ENCODE peak calls at places on chromosomes 13 and 19, in seven cellular contexts. B is esophagus muscularis mucosa, G is Peyer's patch, R is IMR-90, O is lower leg skin, F is H54, K is testis. U is an unnamed sample.

GRCh38 chr13:80556291-80556690 is 215.4 kb upstream of the SPRY2 start:
- DNase-seq in B (no peak), G (no peak), R (no peak), O (no peak), F (no peak), K (no peak), U (no peak)

GRCh38 chr19:1360818-1361461 is 22.8 kb upstream of the NDUFS7 start:
- DNase-seq in B (no peak), G (no peak), R (peak; percentile 79), O (no peak), F (peak; percentile 36), K (peak; percentile 87), U (no peak)

GRCh38 chr19:55678121-55678671 is 3.2 kb downstream of the EPN1 start:
- DNase-seq in B (no peak), G (no peak), R (no peak), O (no peak), F (no peak), K (no peak), U (peak; percentile 70)

GRCh38 chr13:93286047-93286446 is 59.4 kb downstream of the GPC6 start:
- DNase-seq in B (no peak), G (no peak), R (no peak), O (no peak), F (no peak), K (no peak), U (no peak)

GRCh38 chr19:1921326-1921725 is 16.1 kb downstream of the ADAT3 start:
- DNase-seq in B (no peak), G (no peak), R (no peak), O (no peak), F (no peak), K (peak; percentile 77), U (no peak)

GRCh38 chr19:1225451-1226226 is 12.2 kb downstream of the CBARP start:
- DNase-seq in B (no peak), G (no peak), R (no peak), O (no peak), F (no peak), K (no peak), U (no peak)

GRCh38 chr19:11324079-11324661 is 15.3 kb downstream of the RAB3D start:
- DNase-seq in B (no peak), G (peak; percentile 62), R (peak; percentile 94), O (peak; percentile 97), F (no peak), K (peak; percentile 59), U (no peak)

GRCh38 chr19:979318-979741 is 4.8 kb upstream of the WDR18 start:
- DNase-seq in B (no peak), G (no peak), R (no peak), O (no peak), F (no peak), K (no peak), U (no peak)

DNA sequence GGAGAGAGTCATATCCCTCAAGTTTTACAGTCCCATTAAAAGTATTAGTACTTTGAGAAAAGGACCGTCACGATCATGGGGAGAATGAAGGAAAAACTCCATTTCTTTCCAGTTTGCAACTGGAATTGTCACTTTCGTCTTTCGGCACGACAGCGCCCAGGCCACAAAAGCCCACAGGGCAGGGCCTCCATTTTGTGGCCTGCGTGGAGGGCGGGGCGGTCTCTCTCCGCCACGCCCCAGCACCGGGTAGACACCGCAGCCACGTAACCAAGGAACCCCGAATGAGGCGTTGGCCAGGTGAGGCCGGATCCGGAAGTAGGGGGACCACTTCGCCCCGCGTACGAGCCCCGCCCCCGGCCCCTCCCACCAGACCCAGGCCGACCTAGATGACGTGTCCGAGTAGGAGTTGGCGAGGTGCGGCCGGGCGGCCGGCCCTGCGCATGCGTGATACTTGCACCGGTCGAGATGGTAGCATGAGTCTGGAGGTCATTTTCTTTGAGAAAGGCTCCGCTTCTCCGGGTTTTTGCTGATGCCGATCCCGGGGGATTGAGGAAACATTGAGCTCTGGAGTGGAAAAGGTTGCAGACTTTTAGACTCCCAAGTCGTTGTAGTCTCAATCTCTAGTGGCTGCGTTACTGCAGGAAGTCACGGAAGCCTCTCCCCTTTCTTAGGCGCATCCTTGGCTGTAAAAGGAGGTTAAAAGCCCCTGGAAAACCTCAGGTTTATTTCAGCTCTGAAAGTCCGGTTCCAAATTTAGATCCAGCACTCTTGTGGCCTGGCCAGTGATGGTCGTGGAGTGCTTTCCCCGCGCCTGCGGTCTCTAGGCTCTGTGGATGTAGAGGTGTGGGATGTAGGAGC is 2.7 kb upstream of the TM9SF2 start:
- DNase-seq in B (peak; percentile 99), G (peak; percentile 99), R (peak; percentile 95), O (peak; percentile 99), F (peak; percentile 98), K (peak; percentile 98), U (peak; percentile 82)
- TF ChIP-seq POLR2A in B (peak; percentile 29), G (peak; percentile 84), R (no peak), O (no peak), F (peak; percentile 49), K (no peak), U (peak; percentile 65)

GRCh38 chr19:23075031-23075733 is 41.6 kb upstream of the ZNF730 start:
- DNase-seq in B (no peak), G (peak; percentile 55), R (peak; percentile 72), O (peak; percentile 85), F (peak; percentile 19), K (peak; percentile 85), U (peak; percentile 36)
- TF ChIP-seq POLR2A in B (no peak), G (no peak), R (peak; percentile 2), O (no peak), F (no peak), K (no peak), U (peak; percentile 56)

DNA sequence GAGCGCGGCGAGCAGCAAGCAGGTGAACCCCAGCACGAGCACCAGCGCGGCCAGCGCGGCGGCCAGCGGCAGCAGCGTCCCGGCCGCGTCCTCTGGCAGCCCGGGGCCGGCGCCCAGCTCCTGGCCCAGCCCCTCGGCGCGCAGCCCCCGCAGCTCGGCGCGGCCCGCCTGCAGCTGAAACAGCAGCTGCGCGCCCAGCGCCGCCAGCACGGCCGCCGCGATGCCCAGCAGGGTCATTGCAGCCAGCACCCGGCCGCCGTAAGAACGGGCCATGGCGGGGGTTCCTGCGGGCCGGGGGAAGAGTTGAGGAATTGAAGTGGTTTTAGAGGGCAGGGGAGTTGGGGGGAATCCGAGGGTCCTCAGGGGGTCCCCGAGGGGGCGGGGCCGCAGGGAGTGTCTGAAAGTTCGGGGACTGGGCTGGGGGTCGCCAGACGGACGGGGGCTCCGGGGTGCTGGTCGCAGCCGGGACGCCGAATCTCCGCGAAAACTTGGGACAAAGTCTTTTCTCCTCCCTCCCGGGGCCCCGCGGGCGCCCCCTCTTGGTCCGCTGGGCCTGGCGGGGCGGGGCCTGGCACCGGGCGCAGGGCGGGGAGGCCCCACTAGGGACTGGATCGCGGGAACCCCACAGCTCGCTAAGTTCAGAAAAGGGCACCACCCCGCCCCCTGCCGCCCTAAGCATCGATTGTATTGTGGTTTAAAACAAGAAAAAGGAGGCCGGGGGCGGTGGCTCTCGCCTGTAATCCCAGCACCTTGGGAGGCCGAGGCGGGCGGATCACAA is at the start of gene TMEM221:
- DNase-seq in B (no peak), G (peak; percentile 57), R (no peak), O (peak; percentile 92), F (no peak), K (peak; percentile 54), U (peak; percentile 51)
- TF ChIP-seq POLR2A in B (no peak), G (no peak), R (no peak), O (no peak), F (no peak), K (no peak), U (no peak)

GRCh38 chr19:58468216-58468839 is 1.4 kb downstream of the ZNF324 start:
- DNase-seq in B (no peak), G (no peak), R (peak; percentile 9), O (no peak), F (no peak), K (no peak), U (no peak)
- TF ChIP-seq POLR2A in B (no peak), G (no peak), R (no peak), O (no peak), F (no peak), K (no peak), U (no peak)

DNA sequence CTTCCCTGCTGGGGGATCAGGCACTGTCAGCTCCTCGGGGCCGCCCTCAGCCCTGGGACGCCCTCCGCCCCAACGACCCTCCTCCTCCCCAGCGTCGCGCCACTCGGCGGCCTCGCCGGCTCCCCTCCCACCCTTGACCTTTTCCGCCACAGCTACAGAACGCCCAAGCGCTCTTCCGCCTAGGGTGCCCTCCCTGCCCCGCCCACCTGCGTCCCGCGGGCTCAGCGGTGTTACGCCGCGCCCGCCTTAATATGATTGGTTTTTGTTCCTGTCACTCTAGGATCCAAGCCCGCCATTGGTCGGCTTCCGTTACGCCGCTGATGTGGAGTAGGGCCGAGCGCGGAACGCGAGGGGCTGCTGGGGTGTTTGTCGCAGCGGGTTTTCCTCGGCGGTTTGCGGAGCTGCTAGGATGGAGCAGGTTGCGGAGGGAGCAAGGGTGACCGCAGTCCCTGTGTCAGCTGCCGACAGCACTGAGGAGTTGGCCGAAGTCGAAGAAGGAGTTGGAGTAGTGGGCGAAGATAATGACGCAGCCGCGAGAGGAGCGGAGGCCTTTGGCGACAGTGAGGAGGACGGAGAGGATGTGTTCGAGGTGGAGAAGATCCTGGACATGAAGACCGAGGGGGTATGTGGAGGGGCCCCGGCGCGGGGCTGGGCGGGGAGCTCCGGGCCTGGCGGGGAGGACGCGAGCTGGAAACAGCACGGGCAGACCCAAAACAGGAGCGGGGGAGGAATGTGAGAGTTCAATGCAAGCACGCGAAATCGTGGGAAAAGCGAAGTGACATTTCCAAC is at the start of gene MPHOSPH8:
- DNase-seq in B (peak; percentile 99), G (peak; percentile 96), R (peak; percentile 94), O (peak; percentile 99), F (peak; percentile 66), K (peak; percentile 97), U (peak; percentile 90)
- TF ChIP-seq POLR2A in B (peak; percentile 45), G (peak; percentile 81), R (no peak), O (peak; percentile 73), F (peak; percentile 77), K (peak; percentile 35), U (peak; percentile 70)

DNA sequence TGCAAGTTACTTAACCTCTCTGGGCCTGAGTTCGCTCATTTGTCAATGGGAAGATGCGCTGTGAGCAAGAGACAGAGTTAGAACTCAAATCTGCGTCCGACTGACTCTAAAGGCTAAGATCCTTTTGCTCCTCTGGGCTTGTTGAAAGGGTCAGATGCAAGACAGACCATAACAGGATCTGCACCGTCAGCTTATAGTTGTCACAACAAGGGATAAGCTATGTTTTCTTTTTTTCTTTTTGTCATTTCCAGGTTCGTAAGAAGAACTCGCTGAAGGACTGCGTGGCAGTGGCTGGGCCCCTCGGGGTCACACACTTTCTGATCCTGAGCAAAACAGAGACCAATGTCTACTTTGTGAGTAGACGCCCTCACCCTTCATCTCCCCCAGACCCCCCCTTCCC is 1.1 kb downstream of the PPAN start:
- DNase-seq in B (no peak), G (no peak), R (no peak), O (no peak), F (no peak), K (no peak), U (no peak)
- TF ChIP-seq POLR2A in B (no peak), G (no peak), R (no peak), O (no peak), F (no peak), K (no peak), U (no peak)

U was measured in GM12892.